ENCODE peak calls at places on chromosomes 5 and 9, in ten cellular contexts. One of them, this sample, is unnamed.

GRCh38 chr9:82532504-82532903 is 530.4 kb downstream of the RASEF start:
- DNase-seq in A549: no peak
- DNase-seq in breast epithelium: no peak
- DNase-seq in MCF 10A: peak; percentile 29
- DNase-seq in esophagus squamous epithelium: no peak
- DNase-seq in body of pancreas: no peak
- DNase-seq in OCI-LY7: no peak
- DNase-seq in AG04449: no peak
- DNase-seq in esophagus muscularis mucosa: no peak
- DNase-seq in uterus: no peak
- DNase-seq in this sample: no peak

GRCh38 chr5:55102345-55102744 is at the start of gene GZMA:
- DNase-seq in A549: no peak
- DNase-seq in breast epithelium: no peak
- DNase-seq in MCF 10A: no peak
- DNase-seq in esophagus squamous epithelium: no peak
- DNase-seq in body of pancreas: no peak
- DNase-seq in OCI-LY7: no peak
- DNase-seq in AG04449: no peak
- DNase-seq in esophagus muscularis mucosa: no peak
- DNase-seq in uterus: no peak
- DNase-seq in this sample: no peak

GRCh38 chr5:73619606-73620334 is 6.2 kb upstream of the ARHGEF28 start:
- DNase-seq in A549: no peak
- DNase-seq in breast epithelium: no peak
- DNase-seq in MCF 10A: no peak
- DNase-seq in esophagus squamous epithelium: no peak
- DNase-seq in body of pancreas: no peak
- DNase-seq in OCI-LY7: no peak
- DNase-seq in AG04449: no peak
- DNase-seq in esophagus muscularis mucosa: no peak
- DNase-seq in uterus: no peak
- DNase-seq in this sample: no peak

GRCh38 chr9:79686381-79687130 is 114.8 kb downstream of the TLE4 start:
- DNase-seq in A549: peak; percentile 40
- DNase-seq in breast epithelium: peak; percentile 53
- DNase-seq in MCF 10A: peak; percentile 68
- DNase-seq in esophagus squamous epithelium: no peak
- DNase-seq in body of pancreas: no peak
- DNase-seq in OCI-LY7: no peak
- DNase-seq in AG04449: peak; percentile 81
- DNase-seq in esophagus muscularis mucosa: peak; percentile 34
- DNase-seq in uterus: peak; percentile 23
- DNase-seq in this sample: peak; percentile 94

GRCh38 chr5:179345429-179346321 is at the start of gene ADAMTS2:
- DNase-seq in A549: no peak
- DNase-seq in breast epithelium: no peak
- DNase-seq in MCF 10A: no peak
- DNase-seq in esophagus squamous epithelium: no peak
- DNase-seq in body of pancreas: no peak
- DNase-seq in OCI-LY7: no peak
- DNase-seq in AG04449: no peak
- DNase-seq in esophagus muscularis mucosa: no peak
- DNase-seq in uterus: peak; percentile 80
- DNase-seq in this sample: peak; percentile 65

GRCh38 chr9:111974092-111974681 is 77.6 kb downstream of the UGCG start:
- DNase-seq in A549: no peak
- DNase-seq in breast epithelium: no peak
- DNase-seq in MCF 10A: peak; percentile 33
- DNase-seq in esophagus squamous epithelium: no peak
- DNase-seq in body of pancreas: peak; percentile 60
- DNase-seq in OCI-LY7: no peak
- DNase-seq in AG04449: no peak
- DNase-seq in esophagus muscularis mucosa: no peak
- DNase-seq in uterus: no peak
- DNase-seq in this sample: peak; percentile 83

GRCh38 chr9:4515958-4516375 is 25.7 kb downstream of the SLC1A1 start:
- DNase-seq in A549: no peak
- DNase-seq in breast epithelium: no peak
- DNase-seq in MCF 10A: no peak
- DNase-seq in esophagus squamous epithelium: no peak
- DNase-seq in body of pancreas: no peak
- DNase-seq in OCI-LY7: no peak
- DNase-seq in AG04449: no peak
- DNase-seq in esophagus muscularis mucosa: no peak
- DNase-seq in uterus: no peak
- DNase-seq in this sample: peak; percentile 66

GRCh38 chr5:138536665-138537315 is 6.2 kb downstream of the ETF1 start:
- DNase-seq in A549: peak; percentile 40
- DNase-seq in breast epithelium: no peak
- DNase-seq in MCF 10A: no peak
- DNase-seq in esophagus squamous epithelium: no peak
- DNase-seq in body of pancreas: no peak
- DNase-seq in OCI-LY7: no peak
- DNase-seq in AG04449: no peak
- DNase-seq in esophagus muscularis mucosa: no peak
- DNase-seq in uterus: no peak
- DNase-seq in this sample: no peak

GRCh38 chr5:115656404-115656803 is 30.6 kb upstream of the TMED7 start:
- DNase-seq in A549: no peak
- DNase-seq in breast epithelium: no peak
- DNase-seq in MCF 10A: no peak
- DNase-seq in esophagus squamous epithelium: no peak
- DNase-seq in body of pancreas: no peak
- DNase-seq in OCI-LY7: no peak
- DNase-seq in AG04449: no peak
- DNase-seq in esophagus muscularis mucosa: no peak
- DNase-seq in uterus: no peak
- DNase-seq in this sample: no peak

GRCh38 chr9:21813575-21814473 is 11.4 kb downstream of the MTAP start:
- DNase-seq in A549: peak; percentile 85
- DNase-seq in breast epithelium: no peak
- DNase-seq in MCF 10A: no peak
- DNase-seq in esophagus squamous epithelium: peak; percentile 8
- DNase-seq in body of pancreas: peak; percentile 67
- DNase-seq in OCI-LY7: peak; percentile 85
- DNase-seq in AG04449: no peak
- DNase-seq in esophagus muscularis mucosa: no peak
- DNase-seq in uterus: peak; percentile 30
- DNase-seq in this sample: peak; percentile 86

GRCh38 chr5:170300361-170301013 is 2.9 kb upstream of the LCP2 start:
- DNase-seq in A549: no peak
- DNase-seq in breast epithelium: no peak
- DNase-seq in MCF 10A: no peak
- DNase-seq in esophagus squamous epithelium: no peak
- DNase-seq in body of pancreas: no peak
- DNase-seq in OCI-LY7: no peak
- DNase-seq in AG04449: no peak
- DNase-seq in esophagus muscularis mucosa: no peak
- DNase-seq in uterus: no peak
- DNase-seq in this sample: no peak

GRCh38 chr9:110282023-110282766 is 25.9 kb upstream of the TXN start:
- DNase-seq in A549: peak; percentile 12
- DNase-seq in breast epithelium: no peak
- DNase-seq in MCF 10A: no peak
- DNase-seq in esophagus squamous epithelium: no peak
- DNase-seq in body of pancreas: no peak
- DNase-seq in OCI-LY7: no peak
- DNase-seq in AG04449: no peak
- DNase-seq in esophagus muscularis mucosa: no peak
- DNase-seq in uterus: no peak
- DNase-seq in this sample: peak; percentile 21

GRCh38 chr5:156841737-156842136 is 8.4 kb upstream of the PPP1R2B start:
- DNase-seq in A549: no peak
- DNase-seq in breast epithelium: no peak
- DNase-seq in MCF 10A: no peak
- DNase-seq in esophagus squamous epithelium: no peak
- DNase-seq in body of pancreas: no peak
- DNase-seq in OCI-LY7: no peak
- DNase-seq in AG04449: no peak
- DNase-seq in esophagus muscularis mucosa: no peak
- DNase-seq in uterus: no peak
- DNase-seq in this sample: no peak
- TF ChIP-seq CTCF in A549: no peak
- TF ChIP-seq CTCF in breast epithelium: no peak
- TF ChIP-seq CTCF in MCF 10A: no peak
- TF ChIP-seq CTCF in esophagus squamous epithelium: no peak
- TF ChIP-seq CTCF in body of pancreas: no peak
- TF ChIP-seq CTCF in OCI-LY7: no peak
- TF ChIP-seq CTCF in AG04449: no peak
- TF ChIP-seq CTCF in esophagus muscularis mucosa: no peak
- TF ChIP-seq CTCF in uterus: no peak
- TF ChIP-seq CTCF in this sample: no peak

DNA sequence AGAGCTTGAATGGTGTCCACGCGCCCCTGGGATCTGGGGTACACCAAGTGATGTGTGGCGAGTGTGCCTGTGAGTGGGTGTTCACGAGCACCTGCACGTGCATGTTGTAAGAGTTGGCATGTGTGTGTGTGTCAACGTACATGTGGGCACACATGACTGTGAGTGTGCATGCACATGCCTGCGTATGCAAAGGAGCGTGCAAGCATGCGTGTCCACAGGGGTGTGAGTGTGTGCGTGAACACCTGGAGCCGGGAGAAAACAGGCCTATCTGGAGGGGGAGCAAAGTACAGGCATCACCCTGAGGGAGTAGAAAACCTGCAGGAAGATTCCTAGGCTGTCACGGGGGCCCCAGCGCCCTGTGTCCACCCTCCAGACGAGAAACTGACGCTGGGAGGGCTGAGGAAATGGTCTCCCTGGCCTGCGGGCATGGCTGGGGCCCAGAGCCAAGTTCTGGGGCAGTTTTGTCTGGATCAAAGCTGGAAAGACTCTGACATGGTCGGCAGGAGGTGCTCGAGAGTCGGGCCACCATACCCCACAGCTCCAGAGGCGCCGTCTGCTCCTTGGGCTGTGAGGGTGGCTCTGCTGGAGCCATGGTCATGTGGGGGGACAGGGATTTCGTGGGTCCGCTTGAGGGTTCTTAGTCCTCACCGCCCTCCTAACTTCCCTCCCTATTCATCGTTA is 31.8 kb downstream of the PTGES start:
- DNase-seq in A549: peak; percentile 36
- DNase-seq in breast epithelium: no peak
- DNase-seq in MCF 10A: peak; percentile 41
- DNase-seq in esophagus squamous epithelium: no peak
- DNase-seq in body of pancreas: no peak
- DNase-seq in OCI-LY7: no peak
- DNase-seq in AG04449: no peak
- DNase-seq in esophagus muscularis mucosa: no peak
- DNase-seq in uterus: no peak
- DNase-seq in this sample: no peak
- TF ChIP-seq CTCF in A549: peak; percentile 14
- TF ChIP-seq CTCF in breast epithelium: no peak
- TF ChIP-seq CTCF in MCF 10A: peak; percentile 23
- TF ChIP-seq CTCF in esophagus squamous epithelium: no peak
- TF ChIP-seq CTCF in body of pancreas: no peak
- TF ChIP-seq CTCF in OCI-LY7: peak; percentile 13
- TF ChIP-seq CTCF in AG04449: no peak
- TF ChIP-seq CTCF in esophagus muscularis mucosa: no peak
- TF ChIP-seq CTCF in uterus: no peak
- TF ChIP-seq CTCF in this sample: no peak

GRCh38 chr9:124266139-124266825 is 8.5 kb downstream of the NEK6 start:
- DNase-seq in A549: no peak
- DNase-seq in breast epithelium: no peak
- DNase-seq in MCF 10A: no peak
- DNase-seq in esophagus squamous epithelium: no peak
- DNase-seq in body of pancreas: no peak
- DNase-seq in OCI-LY7: no peak
- DNase-seq in AG04449: no peak
- DNase-seq in esophagus muscularis mucosa: no peak
- DNase-seq in uterus: no peak
- DNase-seq in this sample: no peak

GRCh38 chr9:124269556-124269955 is 11.8 kb downstream of the NEK6 start:
- DNase-seq in A549: no peak
- DNase-seq in breast epithelium: no peak
- DNase-seq in MCF 10A: no peak
- DNase-seq in esophagus squamous epithelium: no peak
- DNase-seq in body of pancreas: no peak
- DNase-seq in OCI-LY7: no peak
- DNase-seq in AG04449: no peak
- DNase-seq in esophagus muscularis mucosa: no peak
- DNase-seq in uterus: no peak
- DNase-seq in this sample: no peak

GRCh38 chr9:124266826-124267201 is 9.1 kb downstream of the NEK6 start:
- DNase-seq in A549: no peak
- DNase-seq in breast epithelium: no peak
- DNase-seq in MCF 10A: no peak
- DNase-seq in esophagus squamous epithelium: no peak
- DNase-seq in body of pancreas: no peak
- DNase-seq in OCI-LY7: no peak
- DNase-seq in AG04449: no peak
- DNase-seq in esophagus muscularis mucosa: no peak
- DNase-seq in uterus: no peak
- DNase-seq in this sample: no peak

GRCh38 chr9:124268248-124268647 is 10.5 kb downstream of the NEK6 start:
- DNase-seq in A549: no peak
- DNase-seq in breast epithelium: no peak
- DNase-seq in MCF 10A: no peak
- DNase-seq in esophagus squamous epithelium: no peak
- DNase-seq in body of pancreas: no peak
- DNase-seq in OCI-LY7: no peak
- DNase-seq in AG04449: no peak
- DNase-seq in esophagus muscularis mucosa: no peak
- DNase-seq in uterus: no peak
- DNase-seq in this sample: no peak

DNA sequence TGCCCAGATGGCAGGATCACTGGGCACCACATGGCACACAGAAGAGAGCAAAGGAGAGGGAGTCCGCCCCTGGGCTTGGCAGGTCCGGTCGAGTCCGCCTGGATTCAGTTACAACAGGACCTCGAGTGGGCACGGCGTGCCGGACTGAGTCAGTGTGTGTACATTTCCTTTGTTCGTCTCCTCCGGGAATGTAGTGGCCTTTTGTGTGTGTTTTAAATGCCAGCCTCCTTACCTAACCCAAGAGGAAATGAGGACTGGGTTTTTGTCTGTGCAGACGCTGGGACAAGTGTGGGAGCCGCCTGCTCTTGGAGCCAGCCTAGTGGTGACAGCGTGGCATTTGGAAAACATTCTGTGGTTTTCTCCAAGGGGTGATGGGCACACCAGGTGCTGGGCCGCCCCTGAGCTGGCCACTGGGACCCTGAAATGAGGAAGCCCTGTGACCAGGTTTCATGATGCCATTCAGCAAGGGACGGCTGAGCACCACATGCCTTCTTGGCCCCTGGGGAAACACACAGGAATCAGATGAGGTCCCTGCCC is 9.6 kb downstream of the NEK6 start:
- DNase-seq in A549: peak; percentile 79
- DNase-seq in breast epithelium: peak; percentile 86
- DNase-seq in MCF 10A: peak; percentile 91
- DNase-seq in esophagus squamous epithelium: no peak
- DNase-seq in body of pancreas: no peak
- DNase-seq in OCI-LY7: peak; percentile 53
- DNase-seq in AG04449: no peak
- DNase-seq in esophagus muscularis mucosa: no peak
- DNase-seq in uterus: no peak
- DNase-seq in this sample: peak; percentile 90
- TF ChIP-seq CTCF in A549: no peak
- TF ChIP-seq CTCF in breast epithelium: no peak
- TF ChIP-seq CTCF in MCF 10A: no peak
- TF ChIP-seq CTCF in esophagus squamous epithelium: peak; percentile 28
- TF ChIP-seq CTCF in body of pancreas: no peak
- TF ChIP-seq CTCF in OCI-LY7: no peak
- TF ChIP-seq CTCF in AG04449: no peak
- TF ChIP-seq CTCF in esophagus muscularis mucosa: no peak
- TF ChIP-seq CTCF in uterus: no peak
- TF ChIP-seq CTCF in this sample: no peak

GRCh38 chr9:37027582-37028424 is 6.3 kb downstream of the PAX5 start:
- DNase-seq in A549: peak; percentile 94
- DNase-seq in breast epithelium: peak; percentile 64
- DNase-seq in MCF 10A: peak; percentile 96
- DNase-seq in esophagus squamous epithelium: peak; percentile 52
- DNase-seq in body of pancreas: peak; percentile 97
- DNase-seq in OCI-LY7: peak; percentile 99
- DNase-seq in AG04449: no peak
- DNase-seq in esophagus muscularis mucosa: no peak
- DNase-seq in uterus: peak; percentile 46
- DNase-seq in this sample: peak; percentile 60
- TF ChIP-seq CTCF in A549: no peak
- TF ChIP-seq CTCF in breast epithelium: no peak
- TF ChIP-seq CTCF in MCF 10A: no peak
- TF ChIP-seq CTCF in esophagus squamous epithelium: no peak
- TF ChIP-seq CTCF in body of pancreas: no peak
- TF ChIP-seq CTCF in OCI-LY7: peak; percentile 34
- TF ChIP-seq CTCF in AG04449: no peak
- TF ChIP-seq CTCF in esophagus muscularis mucosa: no peak
- TF ChIP-seq CTCF in uterus: no peak
- TF ChIP-seq CTCF in this sample: no peak

This sample was measured in AG10803.